ENCODE peak calls at places on chromosomes 12 and 14, in six cellular contexts. C, B, G, E, O and S are unnamed samples.
A peak's percentile ranks its signal among the peaks of the same experiment; 100 is the strongest.

GRCh38 chr12:131620520-131620919 is 90.4 kb upstream of the SFSWAP start:
- DNase-seq in E (no peak), G (no peak), O (peak; percentile 60), B (no peak), C (no peak), S (no peak)

GRCh38 chr12:27534060-27534764 is 10.2 kb downstream of the PPFIBP1 start:
- DNase-seq in O (no peak), G (no peak), B (no peak), C (no peak), E (no peak), S (no peak)

GRCh38 chr14:77620222-77620865 is 3.9 kb upstream of the SPTLC2 start:
- DNase-seq in G (no peak), O (no peak), C (no peak), B (no peak), E (no peak), S (no peak)

GRCh38 chr12:32755051-32755653 is 545 bp downstream of the YARS2 start:
- DNase-seq in E (peak; percentile 72), C (peak; percentile 70), O (peak; percentile 59), G (peak; percentile 70), B (peak; percentile 81), S (no peak)

GRCh38 chr14:74502236-74503019 is 8.9 kb downstream of the ISCA2 start:
- DNase-seq in O (peak; percentile 34), E (no peak), B (peak; percentile 30), C (no peak), G (no peak), S (no peak)

GRCh38 chr12:7905071-7905470 is 30.9 kb downstream of the SLC2A3 start:
- DNase-seq in B (no peak), E (no peak), G (no peak), C (no peak), O (no peak), S (no peak)

GRCh38 chr14:67221248-67221981 is 19.8 kb upstream of the PALS1 start:
- DNase-seq in G (no peak), C (no peak), O (no peak), E (no peak), B (no peak), S (no peak)

GRCh38 chr14:100408350-100409015 is 85.3 kb downstream of the SLC25A47 start:
- DNase-seq in B (no peak), G (peak; percentile 27), O (peak; percentile 67), E (no peak), C (no peak), S (no peak)

GRCh38 chr14:36818212-36818611 is 156.6 kb downstream of the PAX9 start:
- DNase-seq in C (no peak), B (no peak), G (no peak), O (no peak), E (no peak), S (no peak)

GRCh38 chr14:79467837-79468236 is 743.5 kb downstream of the DIO2 start:
- DNase-seq in G (no peak), B (no peak), O (no peak), C (no peak), E (no peak), S (no peak)

GRCh38 chr12:28884861-28885260 is 264.2 kb upstream of the FAR2 start:
- DNase-seq in G (no peak), C (no peak), E (no peak), O (no peak), B (no peak), S (no peak)

GRCh38 chr14:91977909-91978308 is 30.4 kb upstream of the FBLN5 start:
- DNase-seq in O (no peak), C (no peak), E (no peak), G (no peak), B (no peak), S (no peak)

GRCh38 chr14:93185333-93185688 is 194 bp downstream of the LYSET start:
- DNase-seq in B (no peak), C (no peak), G (no peak), O (no peak), E (no peak), S (no peak)

GRCh38 chr14:72611956-72612500 is 281.9 kb downstream of the DPF3 start:
- DNase-seq in E (no peak), G (no peak), B (no peak), C (no peak), O (no peak), S (peak; percentile 66)

GRCh38 chr14:104799657-104800599 is 973 bp upstream of the ZBTB42 start:
- DNase-seq in C (peak; percentile 87), G (peak; percentile 84), B (no peak), E (peak; percentile 90), O (peak; percentile 88), S (peak; percentile 94)
- TF ChIP-seq POLR2AphosphoS5 in C (peak; percentile 56), G (peak; percentile 64), B (no peak), E (peak; percentile 64), O (no peak), S (peak; percentile 87)

GRCh38 chr14:35535794-35536112 is 1.8 kb downstream of the INSM2 start:
- DNase-seq in E (no peak), C (no peak), G (no peak), B (no peak), O (no peak), S (no peak)

GRCh38 chr14:35533357-35534129 is 421 bp upstream of the INSM2 start:
- DNase-seq in O (peak; percentile 62), C (peak; percentile 62), E (peak; percentile 65), G (no peak), B (no peak), S (no peak)

GRCh38 chr14:35534884-35535793 is 1.2 kb downstream of the INSM2 start:
- DNase-seq in B (no peak), O (peak; percentile 65), E (peak; percentile 63), C (peak; percentile 40), G (peak; percentile 73), S (no peak)

GRCh38 chr14:35532783-35533356 is 1.1 kb upstream of the INSM2 start:
- DNase-seq in B (no peak), C (no peak), E (no peak), G (no peak), O (no peak), S (no peak)

GRCh38 chr14:35534130-35534883 is at the start of gene INSM2:
- DNase-seq in O (no peak), B (no peak), C (no peak), E (no peak), G (no peak), S (no peak)
- TF ChIP-seq CTCF in O (no peak), B (peak; percentile 13), C (no peak), E (no peak), G (no peak), S (no peak)

GRCh38 chr12:92715625-92716024 is 12.8 kb downstream of the PLEKHG7 start:
- DNase-seq in O (no peak), B (no peak), C (no peak), G (no peak), E (no peak), S (no peak)

GRCh38 chr12:92719674-92720073 is 16.9 kb downstream of the PLEKHG7 start:
- DNase-seq in G (no peak), O (no peak), E (no peak), B (no peak), C (no peak), S (no peak)

GRCh38 chr12:92721130-92721529 is 18.3 kb downstream of the PLEKHG7 start:
- DNase-seq in G (no peak), E (no peak), C (no peak), O (no peak), B (no peak), S (no peak)

GRCh38 chr12:92717202-92717601 is 14.4 kb downstream of the PLEKHG7 start:
- DNase-seq in E (no peak), G (no peak), C (no peak), O (no peak), B (no peak), S (no peak)

GRCh38 chr12:92718483-92718985 is 15.7 kb downstream of the PLEKHG7 start:
- DNase-seq in G (no peak), C (no peak), E (no peak), O (no peak), B (no peak), S (no peak)
- H3K27ac ChIP-seq in G (no peak overlapping the region), C (no peak overlapping the region), E (no peak overlapping the region), O (no peak overlapping the region), B (no peak overlapping the region), S (no peak overlapping the region)

GRCh38 chr12:69873429-69873828 is 48.4 kb downstream of the MYRFL start:
- DNase-seq in E (no peak), B (no peak), G (no peak), C (no peak), O (no peak), S (no peak)

GRCh38 chr12:69879007-69879960 is 54.3 kb downstream of the MYRFL start:
- DNase-seq in E (peak; percentile 75), C (peak; percentile 46), O (peak; percentile 76), G (peak; percentile 69), B (no peak), S (no peak)

GRCh38 chr12:69872804-69873203 is 47.8 kb downstream of the MYRFL start:
- DNase-seq in E (no peak), O (no peak), G (no peak), C (no peak), B (no peak), S (no peak)

GRCh38 chr12:69874606-69875005 is 49.6 kb downstream of the MYRFL start:
- DNase-seq in B (no peak), G (no peak), E (no peak), C (no peak), O (no peak), S (no peak)

GRCh38 chr12:69875416-69875815 is 50.4 kb downstream of the MYRFL start:
- DNase-seq in C (no peak), B (no peak), E (no peak), G (no peak), O (no peak), S (no peak)
- TF ChIP-seq POLR2AphosphoS5 in C (no peak), B (no peak), E (no peak), G (no peak), O (no peak), S (no peak)

GRCh38 chr14:70716483-70716882 is 74.8 kb downstream of the TTC9 start:
- DNase-seq in G (no peak), E (no peak), O (no peak), C (no peak), B (no peak), S (no peak)

GRCh38 chr14:70713096-70713875 is 71.6 kb downstream of the TTC9 start:
- DNase-seq in C (no peak), G (no peak), O (no peak), B (no peak), E (no peak), S (no peak)

GRCh38 chr14:70716958-70717357 is 75.2 kb downstream of the TTC9 start:
- DNase-seq in O (no peak), C (no peak), G (no peak), E (no peak), B (no peak), S (no peak)

GRCh38 chr14:70709726-70710382 is 68.1 kb downstream of the TTC9 start:
- DNase-seq in E (no peak), G (no peak), C (no peak), O (no peak), B (no peak), S (no peak)

GRCh38 chr14:70714055-70714550 is 72.4 kb downstream of the TTC9 start:
- DNase-seq in E (peak; percentile 47), B (peak; percentile 13), O (peak; percentile 20), G (no peak), C (peak; percentile 46), S (no peak)
- TF ChIP-seq CTCF in E (peak; percentile 77), B (peak; percentile 69), O (peak; percentile 47), G (peak; percentile 46), C (peak; percentile 64), S (peak; percentile 68)